ENCODE peak calls at places on chromosomes 2 and 18, in four cellular contexts. One of them, this sample, is unnamed.

GRCh38 chr2:79393107-79393506 is 119.7 kb upstream of the CTNNA2 start:
- DNase-seq in GM12878: no peak
- DNase-seq in K562: no peak
- DNase-seq in HepG2: peak
- DNase-seq in this sample: no peak

GRCh38 chr2:7880561-7880960 is 801.3 kb upstream of the ID2 start:
- DNase-seq in K562: no peak
- DNase-seq in GM12878: no peak
- DNase-seq in HepG2: no peak
- DNase-seq in this sample: no peak

GRCh38 chr18:63613420-63613819 is 26.3 kb downstream of the SERPINB13 start:
- DNase-seq in GM12878: no peak
- DNase-seq in HepG2: no peak
- DNase-seq in K562: no peak
- DNase-seq in this sample: no peak

GRCh38 chr2:234495801-234496441 is 960 bp downstream of the ARL4C start:
- DNase-seq in K562: no peak
- DNase-seq in GM12878: no peak
- DNase-seq in HepG2: no peak
- DNase-seq in this sample: peak

GRCh38 chr2:196961889-196962288 is 35.4 kb upstream of the PGAP1 start:
- DNase-seq in HepG2: no peak
- DNase-seq in K562: no peak
- DNase-seq in GM12878: peak
- DNase-seq in this sample: no peak

GRCh38 chr2:42105330-42106256 is 57.8 kb downstream of the PKDCC start:
- DNase-seq in HepG2: peak
- DNase-seq in GM12878: peak
- DNase-seq in K562: no peak
- DNase-seq in this sample: no peak

GRCh38 chr2:5618271-5618670 is 73.9 kb upstream of the SOX11 start:
- DNase-seq in HepG2: no peak
- DNase-seq in K562: no peak
- DNase-seq in GM12878: no peak
- DNase-seq in this sample: no peak

GRCh38 chr2:25927357-25927756 is 49.1 kb upstream of the ASXL2 start:
- DNase-seq in GM12878: no peak
- DNase-seq in HepG2: no peak
- DNase-seq in K562: no peak
- DNase-seq in this sample: no peak

GRCh38 chr2:121128741-121129659 is 156.0 kb downstream of the TFCP2L1 start:
- DNase-seq in HepG2: peak
- DNase-seq in K562: peak
- DNase-seq in GM12878: no peak
- DNase-seq in this sample: peak

GRCh38 chr2:171702781-171703556 is 15.7 kb downstream of the DYNC1I2 start:
- DNase-seq in HepG2: no peak
- DNase-seq in GM12878: no peak
- DNase-seq in K562: no peak
- DNase-seq in this sample: no peak

GRCh38 chr2:43269074-43269572 is 42.7 kb upstream of the ZFP36L2 start:
- DNase-seq in K562: peak
- DNase-seq in GM12878: no peak
- DNase-seq in HepG2: no peak
- DNase-seq in this sample: no peak

GRCh38 chr2:212142616-212143015 is 396.0 kb downstream of the ERBB4 start:
- DNase-seq in GM12878: no peak
- DNase-seq in K562: no peak
- DNase-seq in HepG2: no peak
- DNase-seq in this sample: no peak

GRCh38 chr2:82395531-82395930 is 2063.5 kb downstream of the SUCLG1 start:
- DNase-seq in GM12878: no peak
- DNase-seq in K562: no peak
- DNase-seq in HepG2: no peak
- DNase-seq in this sample: no peak

GRCh38 chr2:20168048-20168726 is 56.7 kb downstream of the SDC1 start:
- DNase-seq in K562: no peak
- DNase-seq in HepG2: no peak
- DNase-seq in GM12878: no peak
- DNase-seq in this sample: no peak

GRCh38 chr2:160333324-160334027 is 133.4 kb upstream of the ITGB6 start:
- DNase-seq in K562: no peak
- DNase-seq in GM12878: no peak
- DNase-seq in HepG2: no peak
- DNase-seq in this sample: no peak

GRCh38 chr2:112189001-112189556 is 50.9 kb downstream of the FBLN7 start:
- DNase-seq in K562: no peak
- DNase-seq in GM12878: no peak
- DNase-seq in HepG2: no peak
- DNase-seq in this sample: no peak

GRCh38 chr2:58101500-58101899 is 54.9 kb downstream of the VRK2 start:
- DNase-seq in HepG2: no peak
- DNase-seq in GM12878: no peak
- DNase-seq in K562: no peak
- DNase-seq in this sample: no peak

GRCh38 chr2:24984912-24985311 is 13.2 kb upstream of the DNAJC27 start:
- DNase-seq in GM12878: no peak
- DNase-seq in HepG2: no peak
- DNase-seq in K562: no peak
- DNase-seq in this sample: no peak

GRCh38 chr2:127155901-127156300 is 48.9 kb upstream of the BIN1 start:
- DNase-seq in GM12878: no peak
- DNase-seq in K562: no peak
- DNase-seq in HepG2: no peak
- DNase-seq in this sample: no peak

GRCh38 chr2:177153805-177154204 is 58.8 kb upstream of the HNRNPA3 start:
- DNase-seq in GM12878: no peak
- DNase-seq in HepG2: no peak
- DNase-seq in K562: no peak
- DNase-seq in this sample: no peak

GRCh38 chr2:100141906-100142305 is 484 bp downstream of the AFF3 start:
- DNase-seq in HepG2: no peak
- DNase-seq in GM12878: no peak
- DNase-seq in K562: no peak
- DNase-seq in this sample: no peak

GRCh38 chr2:177641321-177641720 is 248.7 kb downstream of the AGPS start:
- DNase-seq in GM12878: no peak
- DNase-seq in K562: no peak
- DNase-seq in HepG2: no peak
- DNase-seq in this sample: no peak

GRCh38 chr2:138245309-138245708 is 256.3 kb upstream of the SPOPL start:
- DNase-seq in GM12878: no peak
- DNase-seq in HepG2: no peak
- DNase-seq in K562: no peak
- DNase-seq in this sample: no peak

GRCh38 chr2:39487398-39488250 is 50.5 kb upstream of the MAP4K3 start:
- DNase-seq in GM12878: no peak
- DNase-seq in HepG2: no peak
- DNase-seq in K562: no peak
- DNase-seq in this sample: no peak

GRCh38 chr2:95044598-95044997 is 19.1 kb downstream of the MAL start:
- DNase-seq in K562: no peak
- DNase-seq in GM12878: no peak
- DNase-seq in HepG2: no peak
- DNase-seq in this sample: no peak

GRCh38 chr2:96546321-96546720 is 9.8 kb downstream of the ARID5A start:
- DNase-seq in GM12878: no peak
- DNase-seq in HepG2: no peak
- DNase-seq in K562: no peak
- DNase-seq in this sample: no peak

DNA sequence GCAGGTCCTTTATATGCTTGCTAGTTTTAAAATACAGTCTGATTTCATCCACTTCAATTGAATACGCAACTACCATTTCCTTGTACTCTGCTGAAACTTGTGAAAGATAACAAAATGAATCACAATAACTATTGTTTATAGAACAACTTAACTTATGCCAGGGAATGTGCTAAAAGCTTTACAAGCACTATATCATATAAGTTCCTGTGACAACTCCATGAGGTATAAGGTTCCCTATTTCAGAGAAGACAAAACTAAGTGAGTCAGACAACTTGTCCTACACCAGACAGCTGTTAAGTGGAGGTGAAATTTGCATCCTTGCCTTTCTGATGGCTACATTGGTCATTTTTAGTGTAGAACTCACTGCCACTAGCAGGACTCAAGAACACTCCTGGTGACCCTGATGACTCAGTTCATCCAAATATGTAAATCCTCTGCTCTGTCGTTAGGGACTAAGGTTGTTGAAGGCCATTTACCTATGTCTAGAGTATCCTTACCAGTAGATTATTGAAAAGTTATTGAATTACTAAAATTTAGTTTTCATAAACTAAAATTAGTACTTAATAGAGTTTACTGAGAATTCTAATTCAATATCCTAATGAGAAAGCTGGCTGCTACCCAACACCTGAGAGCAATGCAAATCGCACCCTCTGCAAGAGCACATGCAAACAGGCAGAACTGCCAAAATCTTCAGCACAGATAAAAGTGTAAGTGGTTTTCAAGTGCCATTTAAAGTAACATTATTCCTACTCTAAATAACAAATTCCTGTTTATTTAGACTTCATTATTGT is 636.2 kb downstream of the NRXN1 start:
- DNase-seq in GM12878: no peak
- DNase-seq in HepG2: no peak
- DNase-seq in K562: no peak
- DNase-seq in this sample: no peak
- TF ChIP-seq CREM in GM12878: no peak
- TF ChIP-seq CREM in HepG2: no peak
- TF ChIP-seq CREM in K562: no peak
- TF ChIP-seq CREM in this sample: no peak

DNA sequence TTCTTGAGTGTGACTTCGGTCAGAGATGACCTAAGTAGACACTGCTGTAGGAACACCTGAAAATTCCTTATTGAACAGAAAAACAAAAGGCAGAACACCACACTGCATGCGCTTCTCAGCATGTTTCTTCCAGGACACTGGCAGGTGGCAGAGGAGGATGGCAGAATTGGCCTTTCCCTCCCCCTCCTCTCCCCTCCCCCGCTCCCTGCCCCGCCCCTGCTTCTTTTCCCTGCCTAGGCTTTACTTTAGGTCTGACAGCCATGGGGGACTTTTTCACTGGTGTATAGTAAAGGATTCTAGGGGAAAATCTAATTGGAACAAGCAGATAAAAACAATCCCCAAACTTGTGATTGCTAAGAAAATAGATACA is 109.6 kb downstream of the NOL10 start:
- DNase-seq in GM12878: no peak
- DNase-seq in K562: no peak
- DNase-seq in HepG2: no peak
- DNase-seq in this sample: peak
- TF ChIP-seq CREM in GM12878: no peak
- TF ChIP-seq CREM in K562: no peak
- TF ChIP-seq CREM in HepG2: no peak
- TF ChIP-seq CREM in this sample: no peak

DNA sequence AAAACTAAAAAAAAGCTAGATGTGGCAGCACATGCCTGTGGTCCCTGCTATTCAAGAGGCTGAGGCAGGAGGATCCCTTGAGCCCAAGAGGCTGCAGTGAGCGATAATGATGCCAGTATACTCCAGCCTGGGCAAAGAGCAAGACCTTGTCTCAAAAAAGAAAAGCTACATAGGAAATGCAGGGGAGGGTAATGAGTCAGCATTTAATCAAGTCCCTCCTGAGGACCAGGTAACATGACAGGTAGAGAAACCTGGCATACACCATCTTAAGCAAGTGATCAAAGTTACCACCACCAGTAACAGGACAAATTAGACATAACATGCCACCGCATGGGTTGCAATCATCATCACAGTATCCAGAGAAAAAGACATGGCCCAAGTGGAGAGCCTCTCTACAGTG is 25.8 kb downstream of the MYO5B start:
- DNase-seq in GM12878: no peak
- DNase-seq in HepG2: no peak
- DNase-seq in K562: no peak
- DNase-seq in this sample: no peak
- TF ChIP-seq CREM in GM12878: no peak
- TF ChIP-seq CREM in HepG2: no peak
- TF ChIP-seq CREM in K562: no peak
- TF ChIP-seq CREM in this sample: no peak

GRCh38 chr2:61855178-61855523 is 1.3 kb upstream of the FAM161A start:
- DNase-seq in K562: no peak
- DNase-seq in HepG2: peak
- DNase-seq in GM12878: no peak
- DNase-seq in this sample: peak
- TF ChIP-seq CREM in K562: no peak
- TF ChIP-seq CREM in HepG2: no peak
- TF ChIP-seq CREM in GM12878: no peak
- TF ChIP-seq CREM in this sample: no peak

GRCh38 chr2:232573042-232573441 is 22.6 kb downstream of the EIF4E2 start:
- DNase-seq in K562: no peak
- DNase-seq in GM12878: no peak
- DNase-seq in HepG2: no peak
- DNase-seq in this sample: no peak

GRCh38 chr2:232563580-232563979 is 13.1 kb downstream of the EIF4E2 start:
- DNase-seq in HepG2: no peak
- DNase-seq in K562: no peak
- DNase-seq in GM12878: no peak
- DNase-seq in this sample: no peak

GRCh38 chr2:232571026-232571474 is 20.6 kb downstream of the EIF4E2 start:
- DNase-seq in K562: no peak
- DNase-seq in HepG2: no peak
- DNase-seq in GM12878: no peak
- DNase-seq in this sample: no peak

GRCh38 chr2:232562515-232563151 is 12.1 kb downstream of the EIF4E2 start:
- DNase-seq in K562: no peak
- DNase-seq in HepG2: no peak
- DNase-seq in GM12878: no peak
- DNase-seq in this sample: no peak

DNA sequence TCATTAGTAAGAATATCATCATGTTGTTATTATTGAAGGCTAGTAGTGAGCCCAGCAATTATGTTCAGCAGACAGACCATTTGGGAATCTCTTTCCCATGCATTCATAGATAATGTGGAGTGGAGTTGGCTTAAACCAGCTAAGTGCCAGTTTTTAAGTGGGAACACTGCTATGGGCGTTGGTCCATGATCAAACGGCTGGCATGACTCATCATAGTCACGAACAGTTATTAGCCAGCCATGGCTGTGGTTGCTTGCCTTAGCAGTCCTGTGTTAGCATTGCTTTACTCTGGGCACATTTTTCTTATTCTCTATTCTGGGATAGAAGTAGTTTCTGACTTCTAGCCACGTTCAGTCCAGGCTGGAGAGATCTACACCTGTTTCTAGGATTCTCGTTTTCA is 17.7 kb downstream of the EIF4E2 start:
- DNase-seq in K562: no peak
- DNase-seq in HepG2: no peak
- DNase-seq in GM12878: no peak
- DNase-seq in this sample: no peak
- TF ChIP-seq CREM in K562: no peak
- TF ChIP-seq CREM in HepG2: no peak
- TF ChIP-seq CREM in GM12878: no peak
- TF ChIP-seq CREM in this sample: no peak